ENCODE peak calls at places on chromosomes 6 and 20, in nine cellular contexts. One of them, this sample, is unnamed.

GRCh38 chr20:8527998-8528397 is 395.9 kb downstream of the PLCB1 start:
- DNase-seq in upper lobe of right lung: no peak
- DNase-seq in breast epithelium: no peak
- DNase-seq in H9: no peak
- DNase-seq in progenitor cell of endocrine pancreas: no peak
- DNase-seq in AG09319: peak; percentile 14
- DNase-seq in DND-41: no peak
- DNase-seq in neural crest cell: no peak
- DNase-seq in GM12865: peak; percentile 8
- DNase-seq in this sample: no peak

GRCh38 chr6:25899123-25899522 is 25.1 kb upstream of the SLC17A3 start:
- DNase-seq in breast epithelium: no peak
- DNase-seq in progenitor cell of endocrine pancreas: no peak
- DNase-seq in GM12865: no peak
- DNase-seq in DND-41: no peak
- DNase-seq in AG09319: no peak
- DNase-seq in upper lobe of right lung: no peak
- DNase-seq in H9: no peak
- DNase-seq in neural crest cell: no peak
- DNase-seq in this sample: no peak

GRCh38 chr6:111583986-111584385 is 21.7 kb downstream of the TRAF3IP2 start:
- DNase-seq in progenitor cell of endocrine pancreas: no peak
- DNase-seq in AG09319: no peak
- DNase-seq in DND-41: no peak
- DNase-seq in breast epithelium: no peak
- DNase-seq in upper lobe of right lung: no peak
- DNase-seq in H9: no peak
- DNase-seq in GM12865: no peak
- DNase-seq in neural crest cell: no peak
- DNase-seq in this sample: no peak

GRCh38 chr6:108671790-108672189 is 111.1 kb downstream of the FOXO3 start:
- DNase-seq in progenitor cell of endocrine pancreas: no peak
- DNase-seq in AG09319: no peak
- DNase-seq in GM12865: no peak
- DNase-seq in H9: peak; percentile 55
- DNase-seq in DND-41: no peak
- DNase-seq in neural crest cell: no peak
- DNase-seq in breast epithelium: no peak
- DNase-seq in upper lobe of right lung: no peak
- DNase-seq in this sample: no peak

GRCh38 chr6:44057931-44058616 is 69.2 kb downstream of the MRPL14 start:
- DNase-seq in progenitor cell of endocrine pancreas: no peak
- DNase-seq in GM12865: no peak
- DNase-seq in DND-41: no peak
- DNase-seq in H9: no peak
- DNase-seq in neural crest cell: no peak
- DNase-seq in breast epithelium: no peak
- DNase-seq in upper lobe of right lung: no peak
- DNase-seq in AG09319: no peak
- DNase-seq in this sample: no peak

GRCh38 chr20:21520702-21521595 is 7.1 kb upstream of the NKX2-2 start:
- DNase-seq in progenitor cell of endocrine pancreas: no peak
- DNase-seq in breast epithelium: no peak
- DNase-seq in neural crest cell: peak; percentile 7
- DNase-seq in GM12865: no peak
- DNase-seq in H9: peak; percentile 75
- DNase-seq in AG09319: no peak
- DNase-seq in upper lobe of right lung: no peak
- DNase-seq in DND-41: no peak
- DNase-seq in this sample: peak; percentile 37

GRCh38 chr6:135066397-135066796 is 11.8 kb upstream of the HBS1L start:
- DNase-seq in upper lobe of right lung: no peak
- DNase-seq in AG09319: no peak
- DNase-seq in DND-41: no peak
- DNase-seq in breast epithelium: no peak
- DNase-seq in H9: no peak
- DNase-seq in progenitor cell of endocrine pancreas: no peak
- DNase-seq in neural crest cell: no peak
- DNase-seq in GM12865: no peak
- DNase-seq in this sample: no peak

GRCh38 chr6:148329568-148330299 is 12.9 kb upstream of the SASH1 start:
- DNase-seq in breast epithelium: no peak
- DNase-seq in AG09319: no peak
- DNase-seq in GM12865: no peak
- DNase-seq in H9: no peak
- DNase-seq in upper lobe of right lung: no peak
- DNase-seq in DND-41: no peak
- DNase-seq in neural crest cell: no peak
- DNase-seq in progenitor cell of endocrine pancreas: no peak
- DNase-seq in this sample: no peak

GRCh38 chr20:52118696-52119095 is 72.9 kb downstream of the ZFP64 start:
- DNase-seq in DND-41: no peak
- DNase-seq in neural crest cell: no peak
- DNase-seq in upper lobe of right lung: no peak
- DNase-seq in GM12865: no peak
- DNase-seq in AG09319: no peak
- DNase-seq in progenitor cell of endocrine pancreas: no peak
- DNase-seq in breast epithelium: no peak
- DNase-seq in H9: no peak
- DNase-seq in this sample: no peak

GRCh38 chr6:97240222-97240621 is 42.8 kb downstream of the MMS22L start:
- DNase-seq in DND-41: no peak
- DNase-seq in neural crest cell: no peak
- DNase-seq in breast epithelium: no peak
- DNase-seq in AG09319: no peak
- DNase-seq in upper lobe of right lung: no peak
- DNase-seq in H9: no peak
- DNase-seq in GM12865: no peak
- DNase-seq in progenitor cell of endocrine pancreas: no peak
- DNase-seq in this sample: no peak

GRCh38 chr20:39990692-39991091 is 698.3 kb downstream of the MAFB start:
- DNase-seq in H9: no peak
- DNase-seq in progenitor cell of endocrine pancreas: no peak
- DNase-seq in GM12865: no peak
- DNase-seq in DND-41: no peak
- DNase-seq in upper lobe of right lung: no peak
- DNase-seq in neural crest cell: no peak
- DNase-seq in AG09319: no peak
- DNase-seq in breast epithelium: no peak
- DNase-seq in this sample: no peak

GRCh38 chr6:10479939-10480700 is 41.0 kb upstream of the GCNT2 start:
- DNase-seq in breast epithelium: no peak
- DNase-seq in GM12865: no peak
- DNase-seq in H9: no peak
- DNase-seq in upper lobe of right lung: no peak
- DNase-seq in DND-41: no peak
- DNase-seq in neural crest cell: no peak
- DNase-seq in progenitor cell of endocrine pancreas: no peak
- DNase-seq in AG09319: no peak
- DNase-seq in this sample: no peak

GRCh38 chr20:40442181-40442963 is 246.7 kb downstream of the MAFB start:
- DNase-seq in upper lobe of right lung: no peak
- DNase-seq in H9: peak; percentile 47
- DNase-seq in neural crest cell: no peak
- DNase-seq in GM12865: no peak
- DNase-seq in AG09319: no peak
- DNase-seq in progenitor cell of endocrine pancreas: no peak
- DNase-seq in breast epithelium: no peak
- DNase-seq in DND-41: no peak
- DNase-seq in this sample: no peak

GRCh38 chr6:112202639-112203341 is 51.6 kb downstream of the LAMA4 start:
- DNase-seq in breast epithelium: no peak
- DNase-seq in DND-41: no peak
- DNase-seq in AG09319: no peak
- DNase-seq in neural crest cell: peak; percentile 5
- DNase-seq in GM12865: peak; percentile 51
- DNase-seq in upper lobe of right lung: no peak
- DNase-seq in progenitor cell of endocrine pancreas: no peak
- DNase-seq in H9: no peak
- DNase-seq in this sample: no peak

GRCh38 chr6:127069659-127070279 is 48.7 kb upstream of the RSPO3 start:
- DNase-seq in H9: no peak
- DNase-seq in progenitor cell of endocrine pancreas: no peak
- DNase-seq in upper lobe of right lung: no peak
- DNase-seq in neural crest cell: no peak
- DNase-seq in AG09319: no peak
- DNase-seq in breast epithelium: no peak
- DNase-seq in DND-41: no peak
- DNase-seq in GM12865: peak; percentile 13
- DNase-seq in this sample: peak; percentile 9

GRCh38 chr6:95686858-95687257 is 109.5 kb downstream of the MANEA start:
- DNase-seq in GM12865: no peak
- DNase-seq in upper lobe of right lung: no peak
- DNase-seq in H9: no peak
- DNase-seq in breast epithelium: no peak
- DNase-seq in AG09319: no peak
- DNase-seq in DND-41: no peak
- DNase-seq in neural crest cell: no peak
- DNase-seq in progenitor cell of endocrine pancreas: no peak
- DNase-seq in this sample: no peak

GRCh38 chr6:56555438-56555872 is 87.2 kb downstream of the DST start:
- DNase-seq in progenitor cell of endocrine pancreas: no peak
- DNase-seq in neural crest cell: no peak
- DNase-seq in breast epithelium: no peak
- DNase-seq in DND-41: no peak
- DNase-seq in AG09319: no peak
- DNase-seq in upper lobe of right lung: no peak
- DNase-seq in H9: no peak
- DNase-seq in GM12865: no peak
- DNase-seq in this sample: no peak

GRCh38 chr6:164039954-164040375 is 625.4 kb downstream of the QKI start:
- DNase-seq in neural crest cell: no peak
- DNase-seq in DND-41: no peak
- DNase-seq in GM12865: no peak
- DNase-seq in upper lobe of right lung: peak; percentile 76
- DNase-seq in AG09319: no peak
- DNase-seq in breast epithelium: no peak
- DNase-seq in progenitor cell of endocrine pancreas: no peak
- DNase-seq in H9: peak; percentile 44
- DNase-seq in this sample: no peak

GRCh38 chr20:52577696-52578095 is 386.1 kb upstream of the ZFP64 start:
- DNase-seq in breast epithelium: no peak
- DNase-seq in neural crest cell: no peak
- DNase-seq in DND-41: no peak
- DNase-seq in progenitor cell of endocrine pancreas: no peak
- DNase-seq in upper lobe of right lung: no peak
- DNase-seq in AG09319: no peak
- DNase-seq in GM12865: peak; percentile 1
- DNase-seq in H9: no peak
- DNase-seq in this sample: no peak

GRCh38 chr6:26065952-26066380 is 21.3 kb upstream of the HFE start:
- DNase-seq in neural crest cell: peak; percentile 33
- DNase-seq in H9: peak; percentile 53
- DNase-seq in DND-41: peak; percentile 68
- DNase-seq in progenitor cell of endocrine pancreas: peak; percentile 55
- DNase-seq in upper lobe of right lung: peak; percentile 68
- DNase-seq in AG09319: peak; percentile 56
- DNase-seq in breast epithelium: peak; percentile 46
- DNase-seq in GM12865: peak; percentile 86
- DNase-seq in this sample: peak; percentile 74

DNA sequence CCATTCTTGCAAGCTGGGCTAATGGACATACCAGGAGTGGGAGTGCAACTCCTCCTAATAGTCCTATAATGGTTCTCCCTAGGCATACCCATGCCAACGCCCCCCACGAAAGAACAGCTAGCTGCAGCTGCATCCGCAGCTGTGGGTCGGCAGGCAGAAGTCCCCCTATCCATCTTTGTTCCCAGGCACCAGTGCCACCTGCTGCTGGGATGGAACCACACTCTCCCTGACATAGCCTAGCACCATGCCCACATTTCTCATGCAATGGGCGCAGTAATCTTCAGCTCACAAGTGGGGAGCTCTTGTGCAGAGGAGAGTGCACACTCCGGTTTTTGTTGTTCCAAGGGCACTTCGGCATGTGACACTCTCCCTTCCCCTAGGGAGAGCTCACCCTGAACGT is 567.8 kb downstream of the GRIK2 start:
- DNase-seq in breast epithelium: no peak
- DNase-seq in progenitor cell of endocrine pancreas: no peak
- DNase-seq in neural crest cell: no peak
- DNase-seq in GM12865: peak; percentile 1
- DNase-seq in DND-41: no peak
- DNase-seq in H9: no peak
- DNase-seq in upper lobe of right lung: no peak
- DNase-seq in AG09319: no peak
- DNase-seq in this sample: no peak
- TF ChIP-seq CTCF in breast epithelium: no peak
- TF ChIP-seq CTCF in progenitor cell of endocrine pancreas: no peak
- TF ChIP-seq CTCF in neural crest cell: no peak
- TF ChIP-seq CTCF in GM12865: no peak
- TF ChIP-seq CTCF in DND-41: no peak
- TF ChIP-seq CTCF in H9: peak; percentile 32
- TF ChIP-seq CTCF in upper lobe of right lung: no peak
- TF ChIP-seq CTCF in AG09319: no peak
- TF ChIP-seq CTCF in this sample: no peak

GRCh38 chr20:62740286-62741141 is 31.9 kb downstream of the NTSR1 start:
- DNase-seq in progenitor cell of endocrine pancreas: no peak
- DNase-seq in upper lobe of right lung: peak; percentile 63
- DNase-seq in breast epithelium: no peak
- DNase-seq in AG09319: peak; percentile 28
- DNase-seq in DND-41: no peak
- DNase-seq in H9: no peak
- DNase-seq in GM12865: peak; percentile 95
- DNase-seq in neural crest cell: no peak
- DNase-seq in this sample: peak; percentile 88
- TF ChIP-seq CTCF in progenitor cell of endocrine pancreas: no peak
- TF ChIP-seq CTCF in upper lobe of right lung: no peak
- TF ChIP-seq CTCF in breast epithelium: no peak
- TF ChIP-seq CTCF in AG09319: no peak
- TF ChIP-seq CTCF in DND-41: no peak
- TF ChIP-seq CTCF in H9: no peak
- TF ChIP-seq CTCF in GM12865: no peak
- TF ChIP-seq CTCF in neural crest cell: no peak
- TF ChIP-seq CTCF in this sample: peak; percentile 4

DNA sequence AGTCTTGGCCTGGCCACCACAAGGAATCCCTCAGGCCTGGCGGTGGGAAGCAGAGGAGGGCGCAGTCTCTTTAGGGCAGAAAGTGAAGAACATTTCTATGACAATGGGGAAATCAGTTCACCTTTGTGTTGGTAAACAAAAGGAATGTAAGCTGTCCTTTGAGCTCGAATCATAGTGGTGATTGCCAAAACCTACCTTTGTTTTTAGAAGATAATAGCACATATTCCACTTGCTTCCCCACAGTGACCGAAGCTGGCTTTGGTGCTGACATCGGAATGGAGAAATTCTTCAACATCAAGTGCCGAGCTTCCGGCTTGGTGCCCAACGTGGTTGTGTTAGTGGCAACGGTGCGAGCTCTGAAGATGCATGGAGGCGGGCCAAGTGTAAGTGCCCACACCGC is 144.1 kb downstream of the MTHFD1L start:
- DNase-seq in DND-41: no peak
- DNase-seq in GM12865: no peak
- DNase-seq in neural crest cell: no peak
- DNase-seq in upper lobe of right lung: no peak
- DNase-seq in breast epithelium: no peak
- DNase-seq in AG09319: no peak
- DNase-seq in progenitor cell of endocrine pancreas: no peak
- DNase-seq in H9: peak; percentile 74
- DNase-seq in this sample: no peak
- TF ChIP-seq CTCF in DND-41: no peak
- TF ChIP-seq CTCF in GM12865: no peak
- TF ChIP-seq CTCF in neural crest cell: no peak
- TF ChIP-seq CTCF in upper lobe of right lung: no peak
- TF ChIP-seq CTCF in breast epithelium: no peak
- TF ChIP-seq CTCF in AG09319: no peak
- TF ChIP-seq CTCF in progenitor cell of endocrine pancreas: no peak
- TF ChIP-seq CTCF in H9: peak; percentile 11
- TF ChIP-seq CTCF in this sample: no peak

GRCh38 chr6:99613398-99613704 is 6.7 kb downstream of the PRDM13 start:
- DNase-seq in upper lobe of right lung: no peak
- DNase-seq in AG09319: no peak
- DNase-seq in DND-41: no peak
- DNase-seq in progenitor cell of endocrine pancreas: no peak
- DNase-seq in neural crest cell: peak; percentile 57
- DNase-seq in GM12865: peak; percentile 83
- DNase-seq in breast epithelium: no peak
- DNase-seq in H9: peak; percentile 84
- DNase-seq in this sample: peak; percentile 81
- TF ChIP-seq CTCF in upper lobe of right lung: peak; percentile 38
- TF ChIP-seq CTCF in AG09319: peak; percentile 40
- TF ChIP-seq CTCF in DND-41: no peak
- TF ChIP-seq CTCF in progenitor cell of endocrine pancreas: peak; percentile 66
- TF ChIP-seq CTCF in neural crest cell: peak; percentile 65
- TF ChIP-seq CTCF in GM12865: peak; percentile 68
- TF ChIP-seq CTCF in breast epithelium: peak; percentile 23
- TF ChIP-seq CTCF in H9: peak; percentile 72
- TF ChIP-seq CTCF in this sample: peak; percentile 71